ENCODE peak calls at places on chromosomes 2 and 18, in six cellular contexts. G, S, C, L, O and U are unnamed samples.

GRCh38 chr2:42835577-42836371 is 43.4 kb upstream of the HAAO start:
- DNase-seq in L (peak; percentile 98), O (peak; percentile 75), S (no peak), C (peak; percentile 97), G (no peak), U (peak; percentile 97)

GRCh38 chr2:235936493-235936892 is 231.7 kb downstream of the GBX2 start:
- DNase-seq in S (no peak), C (no peak), G (no peak), O (no peak), L (no peak), U (no peak)

GRCh38 chr2:111160758-111161157 is 40.0 kb downstream of the BCL2L11 start:
- DNase-seq in G (no peak), L (peak; percentile 74), S (no peak), O (no peak), C (peak; percentile 82), U (peak; percentile 89)

GRCh38 chr2:34419856-34420255 is 820.8 kb upstream of the FAM98A start:
- DNase-seq in S (no peak), G (no peak), O (no peak), L (no peak), C (no peak), U (no peak)

GRCh38 chr2:23711979-23712755 is 214.8 kb downstream of the ATAD2B start:
- DNase-seq in G (peak; percentile 56), S (no peak), O (no peak), L (no peak), C (no peak), U (peak; percentile 86)

GRCh38 chr2:170368370-170368769 is 190.4 kb downstream of the MYO3B start:
- DNase-seq in S (no peak), L (no peak), G (no peak), O (no peak), C (no peak), U (no peak)

GRCh38 chr2:237818066-237818473 is 19.5 kb downstream of the RBM44 start:
- DNase-seq in O (no peak), S (no peak), G (no peak), L (peak; percentile 73), C (peak; percentile 85), U (peak; percentile 10)

GRCh38 chr18:48018806-48019295 is 88.4 kb upstream of the SMAD2 start:
- DNase-seq in G (no peak), L (no peak), C (peak; percentile 26), S (no peak), O (no peak), U (no peak)

GRCh38 chr2:120199837-120200499 is 23.2 kb downstream of the TMEM185B start:
- DNase-seq in G (no peak), L (no peak), C (no peak), O (no peak), S (no peak), U (no peak)

GRCh38 chr2:8581048-8581561 is 100.8 kb upstream of the ID2 start:
- DNase-seq in S (no peak), O (no peak), L (no peak), C (no peak), G (peak; percentile 22), U (no peak)

GRCh38 chr2:120323214-120323613 is 22.7 kb upstream of the INHBB start:
- DNase-seq in G (peak; percentile 83), C (no peak), L (no peak), S (no peak), O (peak; percentile 81), U (no peak)

GRCh38 chr18:14925281-14925709 is 177.3 kb downstream of the ANKRD30B start:
- DNase-seq in S (no peak), L (no peak), C (no peak), G (no peak), O (no peak), U (peak; percentile 5)

GRCh38 chr2:16302969-16303592 is 362.6 kb downstream of the CYRIA start:
- DNase-seq in C (no peak), L (no peak), O (no peak), S (no peak), G (no peak), U (no peak)

GRCh38 chr2:63537306-63537705 is 51.0 kb downstream of the WDPCP start:
- DNase-seq in L (peak; percentile 14), C (peak; percentile 86), G (no peak), S (no peak), O (no peak), U (peak; percentile 17)

GRCh38 chr2:120490091-120490798 is 144.3 kb downstream of the INHBB start:
- DNase-seq in O (no peak), S (no peak), G (no peak), C (peak; percentile 42), L (no peak), U (no peak)

GRCh38 chr2:1140389-1141003 is 189.8 kb downstream of the SNTG2 start:
- DNase-seq in S (peak; percentile 51), C (peak; percentile 1), G (no peak), L (no peak), O (no peak), U (no peak)

GRCh38 chr2:20048488-20049443 is 2.7 kb downstream of the LAPTM4A start:
- DNase-seq in L (no peak), C (no peak), O (no peak), S (no peak), G (no peak), U (no peak)

GRCh38 chr2:58701688-58702301 is 460.7 kb upstream of the FANCL start:
- DNase-seq in O (no peak), G (no peak), L (no peak), C (no peak), S (no peak), U (peak; percentile 12)

GRCh38 chr2:105412584-105412983 is 13.7 kb upstream of the FHL2 start:
- DNase-seq in C (no peak), O (no peak), G (peak; percentile 50), S (no peak), L (no peak), U (no peak)

GRCh38 chr2:74587664-74588277 is 33.3 kb downstream of the DOK1 start:
- DNase-seq in L (peak; percentile 59), G (peak; percentile 61), S (peak; percentile 58), C (peak; percentile 51), O (peak; percentile 68), U (peak; percentile 76)

GRCh38 chr2:68994864-68995263 is 18.1 kb upstream of the ANTXR1 start:
- DNase-seq in G (peak; percentile 72), C (no peak), L (peak; percentile 50), S (no peak), O (peak; percentile 19), U (peak; percentile 87)

GRCh38 chr18:31973929-31974546 is 31.1 kb upstream of the TRAPPC8 start:
- DNase-seq in L (no peak), O (no peak), S (no peak), G (no peak), C (no peak), U (no peak)

GRCh38 chr2:6580982-6581381 is 284.7 kb downstream of the CMPK2 start:
- DNase-seq in C (no peak), O (no peak), S (no peak), G (no peak), L (peak; percentile 69), U (peak; percentile 56)

GRCh38 chr2:164841719-164842623 is at the start of gene COBLL1:
- DNase-seq in L (peak; percentile 29), G (peak; percentile 85), O (peak; percentile 62), S (peak; percentile 20), C (peak; percentile 87), U (peak; percentile 72)

DNA sequence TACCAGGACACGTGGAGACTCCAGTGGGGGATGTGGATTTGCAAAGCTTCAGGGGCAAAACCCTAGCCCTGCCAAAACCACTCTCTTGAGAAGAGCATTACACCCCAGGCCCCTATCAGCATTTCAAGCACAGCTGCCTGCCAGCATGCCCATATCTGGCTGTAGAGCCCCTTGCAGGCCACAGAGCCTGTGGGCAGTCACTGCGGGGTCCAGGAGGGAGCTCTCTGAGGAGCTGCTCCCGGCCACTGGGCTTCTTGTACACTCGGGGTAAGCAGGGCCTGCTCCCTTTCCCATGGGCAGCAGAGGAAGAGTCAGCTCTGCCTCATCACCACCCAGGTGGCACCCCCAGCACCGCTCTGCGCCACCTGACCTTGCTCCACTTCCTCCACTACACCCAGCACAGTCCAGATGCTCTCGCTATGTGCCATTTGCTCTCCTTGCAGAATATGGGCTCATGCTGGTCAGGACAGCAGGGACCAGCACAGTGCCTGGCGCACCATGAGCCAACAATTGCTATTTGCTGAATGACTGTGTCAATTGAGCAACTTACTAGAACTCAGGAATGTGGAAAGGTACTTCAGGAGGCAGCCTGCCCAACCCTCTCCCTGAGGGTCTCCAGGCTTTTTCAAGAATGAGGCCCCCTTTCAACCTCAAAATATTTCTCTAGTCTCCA is 7.4 kb downstream of the CHST10 start:
- DNase-seq in L (no peak), S (no peak), O (no peak), G (no peak), C (no peak), U (no peak)
- TF ChIP-seq CTCF in L (no peak), S (no peak), O (no peak), G (no peak), C (no peak), U (no peak)

GRCh38 chr2:60303685-60304084 is 249.8 kb downstream of the BCL11A start:
- DNase-seq in C (no peak), L (no peak), S (no peak), O (no peak), G (no peak), U (no peak)
- H3K4me3 ChIP-seq in C (no peak overlapping the region), L (no peak overlapping the region), S (no peak overlapping the region), O (no peak overlapping the region), G (no peak overlapping the region), U (no peak overlapping the region)

DNA sequence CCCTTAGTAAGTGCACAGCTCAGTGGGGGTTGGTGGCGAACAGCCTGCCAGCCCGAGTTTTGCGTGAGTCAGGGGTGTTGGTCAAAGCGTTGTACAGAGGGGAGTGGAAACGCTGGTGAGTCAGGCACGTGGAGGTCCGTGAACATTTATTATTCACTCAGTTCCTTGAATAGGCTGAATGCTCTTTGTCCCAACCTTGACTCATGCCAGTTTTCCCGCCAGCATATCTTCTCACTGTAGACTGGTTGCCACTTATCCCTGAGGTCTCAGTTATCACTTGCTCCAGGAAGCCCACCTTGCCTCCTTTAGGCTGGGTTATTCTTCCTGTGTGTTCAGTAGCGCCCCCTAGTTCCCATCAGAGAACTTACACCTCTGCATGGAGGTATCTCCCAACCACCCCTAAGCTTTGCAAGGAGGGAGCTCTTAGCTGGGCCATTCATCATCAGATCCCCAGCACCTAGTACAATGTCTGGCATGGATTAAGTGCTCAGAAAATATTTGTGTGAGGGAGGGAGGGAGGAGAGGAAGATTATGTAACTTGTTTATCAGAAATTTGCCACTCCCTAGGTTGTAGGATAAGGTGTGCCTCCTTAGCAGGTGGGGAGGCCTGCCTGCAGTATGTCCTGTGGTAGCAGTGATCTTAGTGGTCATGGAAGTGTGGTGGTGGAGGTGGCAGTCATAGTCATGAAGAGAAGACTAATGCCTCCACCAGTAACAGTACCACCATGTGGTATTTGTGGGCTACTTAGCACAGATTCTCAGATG is 72.1 kb downstream of the CABLES1 start:
- DNase-seq in C (no peak), L (no peak), G (no peak), O (no peak), S (no peak), U (peak; percentile 54)
- TF ChIP-seq CTCF in C (no peak), L (no peak), G (no peak), O (no peak), S (no peak), U (peak; percentile 52)

GRCh38 chr2:161422812-161423211 is 6.7 kb downstream of the TBR1 start:
- DNase-seq in G (no peak), S (no peak), L (no peak), O (no peak), C (no peak), U (no peak)

GRCh38 chr2:161424992-161425391 is 8.9 kb downstream of the TBR1 start:
- DNase-seq in O (no peak), G (no peak), C (no peak), L (no peak), S (no peak), U (peak; percentile 11)

GRCh38 chr2:161425966-161426365 is 9.9 kb downstream of the TBR1 start:
- DNase-seq in L (no peak), C (no peak), G (no peak), S (no peak), O (no peak), U (no peak)

GRCh38 chr2:161424179-161424763 is 8.2 kb downstream of the TBR1 start:
- DNase-seq in S (no peak), C (no peak), G (no peak), O (no peak), L (no peak), U (no peak)

GRCh38 chr2:161423351-161424178 is 7.5 kb downstream of the TBR1 start:
- DNase-seq in C (no peak), L (no peak), G (no peak), O (no peak), S (no peak), U (no peak)
- H3K4me3 ChIP-seq in C (no peak overlapping the region), L (no peak overlapping the region), G (peak overlapping the region; percentile 22), O (no peak overlapping the region), S (no peak overlapping the region), U (no peak overlapping the region)